ENCODE peak calls at places on chromosomes 1 and 21, in six cellular contexts. H is suprapubic skin, Q is A549, P is stomach, D is upper lobe of left lung, R is transverse colon. G is an unnamed sample.
A peak's percentile ranks its signal among the peaks of the same experiment; 100 is the strongest.

GRCh38 chr1:14294860-14295259 is 303.6 kb upstream of the KAZN start:
- DNase-seq in Q (no peak), D (no peak), H (no peak), P (no peak), R (no peak), G (no peak)

GRCh38 chr1:186404454-186405051 is 28.9 kb downstream of the ODR4 start:
- DNase-seq in D (no peak), P (no peak), Q (peak; percentile 43), H (no peak), R (no peak), G (no peak)

GRCh38 chr21:46347791-46348381 is 23.9 kb downstream of the PCNT start:
- DNase-seq in R (no peak), H (no peak), P (no peak), Q (no peak), D (no peak), G (no peak)

GRCh38 chr1:11298390-11299224 is 25.6 kb downstream of the UBIAD1 start:
- DNase-seq in Q (no peak), P (no peak), D (no peak), R (no peak), H (no peak), G (no peak)

GRCh38 chr1:154478639-154479038 is 23.4 kb upstream of the TDRD10 start:
- DNase-seq in H (no peak), D (no peak), Q (no peak), R (peak; percentile 40), P (no peak), G (no peak)

GRCh38 chr1:186615332-186615731 is 64.9 kb downstream of the PTGS2 start:
- DNase-seq in D (no peak), H (no peak), P (no peak), R (no peak), Q (no peak), G (no peak)

GRCh38 chr1:209895709-209896108 is 42.3 kb upstream of the SYT14 start:
- DNase-seq in Q (no peak), R (no peak), D (no peak), P (no peak), H (no peak), G (no peak)

GRCh38 chr1:153774780-153775431 is at the start of gene SLC27A3:
- DNase-seq in P (peak; percentile 73), H (peak; percentile 90), R (peak; percentile 77), Q (no peak), D (peak; percentile 82), G (peak; percentile 90)

GRCh38 chr1:93475691-93476090 is 27.8 kb downstream of the FNBP1L start:
- DNase-seq in H (no peak), D (no peak), R (no peak), P (no peak), Q (no peak), G (no peak)

GRCh38 chr21:44870748-44871495 is 2.6 kb downstream of the PTTG1IP start:
- DNase-seq in D (peak; percentile 67), P (peak; percentile 56), Q (no peak), R (peak; percentile 48), H (no peak), G (no peak)

GRCh38 chr1:5497471-5497870 is 494.8 kb downstream of the NPHP4 start:
- DNase-seq in Q (no peak), R (no peak), P (no peak), H (no peak), D (no peak), G (no peak)

GRCh38 chr21:42861311-42862122 is 17.8 kb downstream of the WDR4 start:
- DNase-seq in R (no peak), Q (no peak), P (no peak), H (no peak), D (no peak), G (no peak)

GRCh38 chr1:54645806-54646676 is 4.5 kb downstream of the MROH7 start:
- DNase-seq in H (no peak), R (peak; percentile 33), P (no peak), Q (no peak), D (no peak), G (peak; percentile 57)

GRCh38 chr1:209162651-209163050 is 420.9 kb upstream of the CAMK1G start:
- DNase-seq in R (no peak), Q (no peak), D (no peak), H (no peak), P (no peak), G (no peak)

GRCh38 chr1:106952766-106953165 is 103.7 kb upstream of the PRMT6 start:
- DNase-seq in P (no peak), Q (no peak), R (no peak), D (no peak), H (no peak), G (no peak)

GRCh38 chr1:37851782-37852210 is 7.6 kb downstream of the MTF1 start:
- DNase-seq in H (no peak), R (no peak), D (peak; percentile 24), Q (no peak), P (no peak), G (no peak)

GRCh38 chr1:35345439-35345981 is 77.0 kb downstream of the ZMYM4 start:
- DNase-seq in Q (no peak), H (no peak), R (no peak), P (no peak), D (peak; percentile 83), G (no peak)
- TF ChIP-seq EP300 in Q (no peak), H (no peak), R (no peak), P (no peak), D (no peak), G (no peak)

GRCh38 chr21:33028759-33029511 is 3.2 kb downstream of the OLIG2 start:
- DNase-seq in P (no peak), R (no peak), D (no peak), Q (no peak), H (no peak), G (no peak)
- H3K4me3 ChIP-seq in P (no peak overlapping the region), R (no peak overlapping the region), D (no peak overlapping the region), Q (no peak overlapping the region), H (peak overlapping the region; percentile 29), G (no peak overlapping the region)

GRCh38 chr21:26795398-26795790 is 49.8 kb downstream of the ADAMTS1 start:
- DNase-seq in P (no peak), R (no peak), Q (no peak), D (no peak), H (no peak), G (no peak)
- TF ChIP-seq POLR2A in P (no peak), R (no peak), Q (no peak), D (no peak), H (no peak), G (no peak)

DNA sequence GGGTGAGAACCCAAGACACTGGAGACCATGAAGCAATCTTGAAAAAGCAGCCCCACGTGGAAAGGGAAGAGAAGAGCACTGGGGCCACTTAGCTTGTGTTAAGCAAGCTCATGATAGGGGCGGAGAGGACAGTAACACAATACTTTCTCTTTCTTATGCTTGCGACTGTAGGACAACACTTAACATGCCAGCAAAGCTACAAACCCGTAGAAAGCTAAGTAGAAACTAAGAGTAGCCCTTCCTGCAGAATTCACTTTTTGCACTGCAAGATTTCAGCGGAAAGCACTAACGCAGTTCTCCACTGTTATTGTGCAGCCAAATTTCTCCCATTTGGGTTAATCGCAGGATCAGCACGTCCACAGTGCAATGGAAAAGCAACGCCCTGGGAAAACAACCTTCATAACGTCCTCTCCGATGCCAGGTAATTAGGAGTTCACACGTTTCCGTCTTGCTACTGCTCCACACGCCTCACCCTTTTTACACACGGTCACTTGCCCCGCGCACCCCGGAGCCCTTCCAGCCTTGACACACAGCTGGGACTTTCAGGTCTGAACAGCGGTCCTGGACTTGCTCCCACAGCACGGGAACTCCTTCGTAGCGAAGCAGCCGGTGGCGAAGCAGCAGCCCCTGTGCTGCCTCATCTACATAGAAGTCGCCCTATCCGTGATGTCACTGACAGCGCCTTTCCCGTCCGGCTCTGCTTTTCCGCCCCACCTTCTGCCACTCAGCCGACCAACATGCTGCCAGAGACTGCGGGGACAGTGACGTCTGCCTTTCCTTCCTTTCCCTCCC is 148.6 kb downstream of the PPIAL4G start:
- DNase-seq in R (peak; percentile 92), H (peak; percentile 85), P (peak; percentile 80), D (peak; percentile 94), Q (peak; percentile 53), G (peak; percentile 40)
- TF ChIP-seq EP300 in R (peak; percentile 9), H (no peak), P (no peak), D (peak; percentile 43), Q (no peak), G (no peak)

GRCh38 chr21:16117851-16118592 is 388.2 kb downstream of the USP25 start:
- DNase-seq in P (no peak), H (no peak), Q (no peak), D (no peak), R (no peak), G (no peak)

GRCh38 chr21:16116067-16116466 is 386.3 kb downstream of the USP25 start:
- DNase-seq in R (no peak), H (no peak), Q (no peak), P (no peak), D (no peak), G (no peak)

GRCh38 chr21:16116798-16117197 is 387.0 kb downstream of the USP25 start:
- DNase-seq in P (no peak), D (no peak), H (no peak), R (no peak), Q (no peak), G (no peak)

GRCh38 chr21:16115461-16115860 is 385.7 kb downstream of the USP25 start:
- DNase-seq in P (no peak), H (no peak), D (no peak), Q (no peak), R (no peak), G (no peak)

DNA sequence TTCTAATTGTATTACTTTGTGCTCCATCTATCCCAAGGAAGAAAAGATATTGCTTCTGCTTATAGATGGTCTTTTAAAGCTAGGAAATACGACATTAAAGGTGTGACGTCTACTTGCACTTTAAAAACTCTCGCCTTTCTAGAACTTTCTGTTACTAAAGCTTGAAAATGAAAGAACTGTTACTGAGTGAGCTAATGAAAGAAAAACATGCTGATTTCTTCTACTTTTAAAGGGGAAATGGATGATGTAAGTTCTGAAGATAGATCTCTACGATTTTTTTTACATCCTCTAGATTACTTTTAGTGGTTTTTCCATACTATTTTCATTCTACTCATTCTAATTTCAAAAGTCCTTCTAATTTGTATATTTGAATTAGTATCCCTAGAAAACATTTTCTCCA is 387.5 kb downstream of the USP25 start:
- DNase-seq in H (no peak), R (no peak), P (no peak), D (no peak), Q (no peak), G (no peak)
- H3K4me3 ChIP-seq in H (no peak overlapping the region), R (no peak overlapping the region), P (no peak overlapping the region), D (no peak overlapping the region), Q (no peak overlapping the region), G (peak overlapping the region; percentile 13)

G was measured in ovary.